ENCODE peak calls at places on chromosomes 6 and 20, in six cellular contexts. One of them, this sample, is unnamed. For H3K27me3 and H3K4me1, the result is how much of the 10 kb centered on the place peaks cover.

GRCh38 chr6:35552285-35552917 is 39.7 kb upstream of the TULP1 start:
- DNase-seq in aorta: no peak
- DNase-seq in tibial artery: no peak
- DNase-seq in CD8-positive, alpha-beta memory T cell: peak
- DNase-seq in upper lobe of left lung: peak
- DNase-seq in trophoblast cell: peak
- DNase-seq in this sample: no peak

GRCh38 chr20:25033250-25033940 is 24.5 kb downstream of the ACSS1 start:
- DNase-seq in upper lobe of left lung: no peak
- DNase-seq in trophoblast cell: peak
- DNase-seq in tibial artery: no peak
- DNase-seq in aorta: no peak
- DNase-seq in CD8-positive, alpha-beta memory T cell: no peak
- DNase-seq in this sample: no peak

GRCh38 chr20:43752561-43753301 is 25.9 kb upstream of the GTSF1L start:
- DNase-seq in upper lobe of left lung: peak
- DNase-seq in CD8-positive, alpha-beta memory T cell: no peak
- DNase-seq in tibial artery: no peak
- DNase-seq in trophoblast cell: no peak
- DNase-seq in aorta: no peak
- DNase-seq in this sample: no peak

GRCh38 chr6:10578718-10579117 is 57.6 kb downstream of the GCNT2 start:
- DNase-seq in aorta: no peak
- DNase-seq in upper lobe of left lung: no peak
- DNase-seq in trophoblast cell: no peak
- DNase-seq in CD8-positive, alpha-beta memory T cell: no peak
- DNase-seq in tibial artery: no peak
- DNase-seq in this sample: no peak

GRCh38 chr6:169409742-169410312 is 156.2 kb upstream of the THBS2 start:
- DNase-seq in aorta: no peak
- DNase-seq in upper lobe of left lung: no peak
- DNase-seq in CD8-positive, alpha-beta memory T cell: no peak
- DNase-seq in trophoblast cell: no peak
- DNase-seq in tibial artery: no peak
- DNase-seq in this sample: no peak

GRCh38 chr6:28743271-28743789 is 180.5 kb downstream of the TRIM27 start:
- DNase-seq in upper lobe of left lung: no peak
- DNase-seq in tibial artery: no peak
- DNase-seq in CD8-positive, alpha-beta memory T cell: no peak
- DNase-seq in trophoblast cell: no peak
- DNase-seq in aorta: no peak
- DNase-seq in this sample: no peak

GRCh38 chr6:43803783-43804549 is 34.0 kb downstream of the VEGFA start:
- DNase-seq in CD8-positive, alpha-beta memory T cell: no peak
- DNase-seq in aorta: peak
- DNase-seq in upper lobe of left lung: peak
- DNase-seq in trophoblast cell: peak
- DNase-seq in tibial artery: no peak
- DNase-seq in this sample: no peak

GRCh38 chr20:31710423-31711250 is 12.0 kb downstream of the BCL2L1 start:
- DNase-seq in trophoblast cell: no peak
- DNase-seq in CD8-positive, alpha-beta memory T cell: no peak
- DNase-seq in tibial artery: no peak
- DNase-seq in upper lobe of left lung: peak
- DNase-seq in aorta: peak
- DNase-seq in this sample: peak

GRCh38 chr20:59435496-59435895 is 135.1 kb downstream of the EDN3 start:
- DNase-seq in tibial artery: peak
- DNase-seq in trophoblast cell: no peak
- DNase-seq in aorta: no peak
- DNase-seq in CD8-positive, alpha-beta memory T cell: no peak
- DNase-seq in upper lobe of left lung: no peak
- DNase-seq in this sample: no peak

GRCh38 chr20:7113577-7114466 is 346.3 kb downstream of the BMP2 start:
- DNase-seq in tibial artery: no peak
- DNase-seq in aorta: no peak
- DNase-seq in CD8-positive, alpha-beta memory T cell: no peak
- DNase-seq in trophoblast cell: no peak
- DNase-seq in upper lobe of left lung: no peak
- DNase-seq in this sample: no peak

GRCh38 chr6:101226677-101227135 is 166.8 kb upstream of the GRIK2 start:
- DNase-seq in upper lobe of left lung: no peak
- DNase-seq in tibial artery: no peak
- DNase-seq in aorta: no peak
- DNase-seq in CD8-positive, alpha-beta memory T cell: no peak
- DNase-seq in trophoblast cell: peak
- DNase-seq in this sample: no peak

GRCh38 chr20:25177890-25178321 is 17.6 kb upstream of the ENTPD6 start:
- DNase-seq in trophoblast cell: no peak
- DNase-seq in tibial artery: no peak
- DNase-seq in CD8-positive, alpha-beta memory T cell: no peak
- DNase-seq in aorta: no peak
- DNase-seq in upper lobe of left lung: peak
- DNase-seq in this sample: no peak

GRCh38 chr6:163405412-163406309 is 8.9 kb upstream of the QKI start:
- DNase-seq in aorta: no peak
- DNase-seq in trophoblast cell: no peak
- DNase-seq in CD8-positive, alpha-beta memory T cell: no peak
- DNase-seq in tibial artery: peak
- DNase-seq in upper lobe of left lung: peak
- DNase-seq in this sample: peak

GRCh38 chr6:13716955-13717295 is 5.3 kb upstream of the RANBP9 start:
- DNase-seq in aorta: no peak
- DNase-seq in tibial artery: no peak
- DNase-seq in CD8-positive, alpha-beta memory T cell: no peak
- DNase-seq in trophoblast cell: no peak
- DNase-seq in upper lobe of left lung: no peak
- DNase-seq in this sample: no peak

GRCh38 chr6:31070711-31071197 is 41.6 kb downstream of the C6orf15 start:
- DNase-seq in trophoblast cell: peak
- DNase-seq in tibial artery: no peak
- DNase-seq in CD8-positive, alpha-beta memory T cell: no peak
- DNase-seq in aorta: no peak
- DNase-seq in upper lobe of left lung: peak
- DNase-seq in this sample: no peak

GRCh38 chr6:29507319-29507718 is 19.6 kb upstream of the MAS1L start:
- DNase-seq in trophoblast cell: no peak
- DNase-seq in upper lobe of left lung: no peak
- DNase-seq in aorta: no peak
- DNase-seq in tibial artery: no peak
- DNase-seq in CD8-positive, alpha-beta memory T cell: no peak
- DNase-seq in this sample: no peak

GRCh38 chr6:24766685-24767462 is 7.9 kb upstream of the GMNN start:
- DNase-seq in CD8-positive, alpha-beta memory T cell: no peak
- DNase-seq in tibial artery: no peak
- DNase-seq in trophoblast cell: no peak
- DNase-seq in upper lobe of left lung: no peak
- DNase-seq in aorta: no peak
- DNase-seq in this sample: no peak

GRCh38 chr6:135311446-135312200 is 130.5 kb downstream of the MYB start:
- DNase-seq in upper lobe of left lung: no peak
- DNase-seq in aorta: no peak
- DNase-seq in CD8-positive, alpha-beta memory T cell: no peak
- DNase-seq in tibial artery: no peak
- DNase-seq in trophoblast cell: no peak
- DNase-seq in this sample: no peak

GRCh38 chr6:32842690-32843089 is 1.2 kb downstream of the PSMB8 start:
- DNase-seq in tibial artery: no peak
- DNase-seq in upper lobe of left lung: no peak
- DNase-seq in CD8-positive, alpha-beta memory T cell: no peak
- DNase-seq in trophoblast cell: peak
- DNase-seq in aorta: no peak
- DNase-seq in this sample: no peak
- H3K27me3 ChIP-seq in tibial artery: under half
- H3K27me3 ChIP-seq in upper lobe of left lung: under half
- H3K27me3 ChIP-seq in CD8-positive, alpha-beta memory T cell: under half
- H3K27me3 ChIP-seq in trophoblast cell: under half
- H3K27me3 ChIP-seq in aorta: under half
- H3K27me3 ChIP-seq in this sample: under half

DNA sequence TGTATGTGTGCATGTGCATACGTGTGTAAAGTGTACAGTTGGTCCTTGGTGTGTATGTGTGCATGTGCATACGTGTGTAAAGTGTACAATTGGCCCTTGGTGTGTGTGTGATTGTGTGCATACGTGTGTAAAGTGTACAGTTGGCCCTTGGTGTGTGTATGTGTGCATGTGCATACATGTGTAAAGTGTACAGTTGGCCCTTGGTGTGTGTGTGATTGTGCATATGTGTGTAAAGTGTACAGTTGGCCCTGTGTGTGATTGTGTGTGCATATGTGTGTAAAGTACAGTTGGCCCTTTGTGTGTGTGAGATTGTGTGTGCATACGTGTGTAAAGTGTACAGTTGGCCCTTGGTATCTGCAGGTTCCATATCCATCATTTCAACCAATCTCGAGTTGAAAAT is 5.1 kb upstream of the LIME1 start:
- DNase-seq in tibial artery: peak
- DNase-seq in aorta: no peak
- DNase-seq in upper lobe of left lung: no peak
- DNase-seq in CD8-positive, alpha-beta memory T cell: no peak
- DNase-seq in trophoblast cell: no peak
- DNase-seq in this sample: no peak
- H3K4me1 ChIP-seq in tibial artery: under half
- H3K4me1 ChIP-seq in aorta: under half
- H3K4me1 ChIP-seq in upper lobe of left lung: under half
- H3K4me1 ChIP-seq in CD8-positive, alpha-beta memory T cell: half or more
- H3K4me1 ChIP-seq in trophoblast cell: under half
- H3K4me1 ChIP-seq in this sample: under half

DNA sequence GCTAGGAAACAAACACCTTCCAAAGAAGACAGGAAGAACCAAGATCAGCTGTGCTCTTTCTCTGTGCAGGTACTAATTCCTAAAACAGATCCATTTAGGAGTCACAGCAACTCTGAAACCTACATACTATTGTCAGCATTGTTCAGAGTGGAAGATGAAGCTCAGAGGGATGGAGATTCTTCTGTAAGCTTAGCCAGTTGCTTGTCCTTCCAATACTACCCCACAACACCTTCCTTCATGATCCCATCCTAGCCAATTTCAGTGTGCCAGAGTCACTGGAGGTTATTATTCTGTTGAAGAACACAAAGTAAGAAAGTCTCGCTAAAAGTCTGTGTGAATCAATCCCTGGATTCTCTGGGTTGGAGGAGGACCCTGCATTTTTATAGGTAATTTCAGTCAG is 2.3 kb downstream of the POPDC3 start:
- DNase-seq in upper lobe of left lung: no peak
- DNase-seq in aorta: no peak
- DNase-seq in CD8-positive, alpha-beta memory T cell: no peak
- DNase-seq in tibial artery: no peak
- DNase-seq in trophoblast cell: no peak
- DNase-seq in this sample: no peak
- H3K27me3 ChIP-seq in upper lobe of left lung: under half
- H3K27me3 ChIP-seq in aorta: under half
- H3K27me3 ChIP-seq in CD8-positive, alpha-beta memory T cell: under half
- H3K27me3 ChIP-seq in tibial artery: under half
- H3K27me3 ChIP-seq in trophoblast cell: under half
- H3K27me3 ChIP-seq in this sample: under half

DNA sequence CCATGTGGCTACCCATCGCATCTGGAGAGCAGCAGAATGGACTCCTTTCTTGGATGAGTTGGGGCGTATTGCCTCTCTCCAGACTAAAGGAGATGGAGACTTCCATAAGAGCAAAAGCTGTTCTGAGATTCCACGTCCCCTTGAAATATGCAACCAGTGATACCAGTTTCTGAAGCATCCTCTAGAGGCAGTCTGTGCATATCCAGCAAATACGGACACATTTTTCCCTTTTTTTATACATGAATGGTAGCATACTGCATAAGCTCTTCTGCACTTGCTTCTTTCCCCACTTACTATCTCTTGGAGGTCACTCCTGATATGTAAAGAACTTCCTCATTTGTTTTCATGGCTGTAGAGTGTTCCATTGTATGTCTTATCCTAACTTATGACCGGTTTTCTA is 34.6 kb downstream of the TAF8 start:
- DNase-seq in tibial artery: no peak
- DNase-seq in trophoblast cell: no peak
- DNase-seq in aorta: no peak
- DNase-seq in upper lobe of left lung: no peak
- DNase-seq in CD8-positive, alpha-beta memory T cell: no peak
- DNase-seq in this sample: no peak
- H3K4me1 ChIP-seq in tibial artery: under half
- H3K4me1 ChIP-seq in trophoblast cell: under half
- H3K4me1 ChIP-seq in aorta: under half
- H3K4me1 ChIP-seq in upper lobe of left lung: under half
- H3K4me1 ChIP-seq in CD8-positive, alpha-beta memory T cell: under half
- H3K4me1 ChIP-seq in this sample: under half

GRCh38 chr20:45359069-45359405 is 3.9 kb upstream of the SYS1 start:
- DNase-seq in aorta: no peak
- DNase-seq in trophoblast cell: no peak
- DNase-seq in CD8-positive, alpha-beta memory T cell: no peak
- DNase-seq in upper lobe of left lung: peak
- DNase-seq in tibial artery: peak
- DNase-seq in this sample: no peak
- H3K27me3 ChIP-seq in aorta: under half
- H3K27me3 ChIP-seq in trophoblast cell: under half
- H3K27me3 ChIP-seq in CD8-positive, alpha-beta memory T cell: under half
- H3K27me3 ChIP-seq in upper lobe of left lung: under half
- H3K27me3 ChIP-seq in tibial artery: under half
- H3K27me3 ChIP-seq in this sample: under half

GRCh38 chr6:129679250-129679649 is 30.7 kb downstream of the ARHGAP18 start:
- DNase-seq in trophoblast cell: no peak
- DNase-seq in tibial artery: no peak
- DNase-seq in CD8-positive, alpha-beta memory T cell: no peak
- DNase-seq in upper lobe of left lung: no peak
- DNase-seq in aorta: no peak
- DNase-seq in this sample: no peak
- H3K4me1 ChIP-seq in trophoblast cell: under half
- H3K4me1 ChIP-seq in tibial artery: under half
- H3K4me1 ChIP-seq in CD8-positive, alpha-beta memory T cell: under half
- H3K4me1 ChIP-seq in upper lobe of left lung: under half
- H3K4me1 ChIP-seq in aorta: under half
- H3K4me1 ChIP-seq in this sample: half or more

GRCh38 chr6:108175176-108175591 is 9.4 kb downstream of the NR2E1 start:
- DNase-seq in trophoblast cell: no peak
- DNase-seq in CD8-positive, alpha-beta memory T cell: no peak
- DNase-seq in tibial artery: no peak
- DNase-seq in aorta: no peak
- DNase-seq in upper lobe of left lung: no peak
- DNase-seq in this sample: no peak
- H3K27me3 ChIP-seq in trophoblast cell: half or more
- H3K27me3 ChIP-seq in CD8-positive, alpha-beta memory T cell: half or more
- H3K27me3 ChIP-seq in tibial artery: half or more
- H3K27me3 ChIP-seq in aorta: under half
- H3K27me3 ChIP-seq in upper lobe of left lung: under half
- H3K27me3 ChIP-seq in this sample: half or more

GRCh38 chr20:57475388-57476072 is 49.4 kb downstream of the CTCFL start:
- DNase-seq in trophoblast cell: no peak
- DNase-seq in aorta: no peak
- DNase-seq in upper lobe of left lung: no peak
- DNase-seq in tibial artery: peak
- DNase-seq in CD8-positive, alpha-beta memory T cell: no peak
- DNase-seq in this sample: peak
- H3K4me1 ChIP-seq in trophoblast cell: under half
- H3K4me1 ChIP-seq in aorta: under half
- H3K4me1 ChIP-seq in upper lobe of left lung: under half
- H3K4me1 ChIP-seq in tibial artery: under half
- H3K4me1 ChIP-seq in CD8-positive, alpha-beta memory T cell: under half
- H3K4me1 ChIP-seq in this sample: under half

GRCh38 chr6:133890941-133891813 is 2.3 kb downstream of the TCF21 start:
- DNase-seq in tibial artery: no peak
- DNase-seq in CD8-positive, alpha-beta memory T cell: no peak
- DNase-seq in trophoblast cell: no peak
- DNase-seq in upper lobe of left lung: no peak
- DNase-seq in aorta: no peak
- DNase-seq in this sample: peak
- H3K27me3 ChIP-seq in tibial artery: half or more
- H3K27me3 ChIP-seq in CD8-positive, alpha-beta memory T cell: half or more
- H3K27me3 ChIP-seq in trophoblast cell: half or more
- H3K27me3 ChIP-seq in upper lobe of left lung: under half
- H3K27me3 ChIP-seq in aorta: under half
- H3K27me3 ChIP-seq in this sample: half or more

This sample was measured in suprapubic skin.